ENCODE peak calls at places on chromosomes 7 and 10, in four cellular contexts. One of them, this sample, is unnamed.

GRCh38 chr10:7408494-7409044 is 2.3 kb downstream of the SFMBT2 start:
- DNase-seq in aorta: peak
- DNase-seq in psoas muscle: peak
- DNase-seq in endothelial cell of umbilical vein: peak
- DNase-seq in this sample: no peak

GRCh38 chr10:110535958-110536891 is 31.3 kb upstream of the SMC3 start:
- DNase-seq in aorta: no peak
- DNase-seq in psoas muscle: no peak
- DNase-seq in endothelial cell of umbilical vein: peak
- DNase-seq in this sample: peak

GRCh38 chr10:28468707-28469483 is 64.0 kb upstream of the WAC start:
- DNase-seq in aorta: no peak
- DNase-seq in psoas muscle: no peak
- DNase-seq in endothelial cell of umbilical vein: no peak
- DNase-seq in this sample: no peak

GRCh38 chr10:73247509-73248258 is 629 bp upstream of the DNAJC9 start:
- DNase-seq in aorta: no peak
- DNase-seq in psoas muscle: no peak
- DNase-seq in endothelial cell of umbilical vein: no peak
- DNase-seq in this sample: no peak

GRCh38 chr7:17661982-17662585 is 278.2 kb downstream of the SNX13 start:
- DNase-seq in aorta: no peak
- DNase-seq in psoas muscle: no peak
- DNase-seq in endothelial cell of umbilical vein: no peak
- DNase-seq in this sample: no peak

GRCh38 chr7:96686305-96686704 is 23.3 kb downstream of the SEM1 start:
- DNase-seq in aorta: no peak
- DNase-seq in psoas muscle: no peak
- DNase-seq in endothelial cell of umbilical vein: no peak
- DNase-seq in this sample: no peak

GRCh38 chr10:88849224-88849623 is 2.4 kb downstream of the ANKRD22 start:
- DNase-seq in aorta: no peak
- DNase-seq in psoas muscle: no peak
- DNase-seq in endothelial cell of umbilical vein: no peak
- DNase-seq in this sample: no peak

GRCh38 chr10:123357363-123358075 is 203.3 kb downstream of the BUB3 start:
- DNase-seq in aorta: no peak
- DNase-seq in psoas muscle: no peak
- DNase-seq in endothelial cell of umbilical vein: no peak
- DNase-seq in this sample: no peak

GRCh38 chr10:113093188-113094113 is 143.4 kb downstream of the TCF7L2 start:
- DNase-seq in aorta: no peak
- DNase-seq in psoas muscle: no peak
- DNase-seq in endothelial cell of umbilical vein: peak
- DNase-seq in this sample: no peak

GRCh38 chr10:17737021-17737965 is 14.7 kb upstream of the TMEM236 start:
- DNase-seq in aorta: no peak
- DNase-seq in psoas muscle: peak
- DNase-seq in endothelial cell of umbilical vein: peak
- DNase-seq in this sample: peak

GRCh38 chr10:35459449-35459847 is 123.1 kb downstream of the CCNY start:
- DNase-seq in aorta: no peak
- DNase-seq in psoas muscle: no peak
- DNase-seq in endothelial cell of umbilical vein: no peak
- DNase-seq in this sample: no peak

GRCh38 chr10:35458500-35459448 is 122.5 kb downstream of the CCNY start:
- DNase-seq in aorta: no peak
- DNase-seq in psoas muscle: no peak
- DNase-seq in endothelial cell of umbilical vein: no peak
- DNase-seq in this sample: no peak

GRCh38 chr10:35462491-35462934 is 126.2 kb downstream of the CCNY start:
- DNase-seq in aorta: no peak
- DNase-seq in psoas muscle: no peak
- DNase-seq in endothelial cell of umbilical vein: no peak
- DNase-seq in this sample: peak

GRCh38 chr10:35463105-35463867 is 127.0 kb downstream of the CCNY start:
- DNase-seq in aorta: no peak
- DNase-seq in psoas muscle: no peak
- DNase-seq in endothelial cell of umbilical vein: peak
- DNase-seq in this sample: no peak

GRCh38 chr10:35460852-35461460 is 124.6 kb downstream of the CCNY start:
- DNase-seq in aorta: no peak
- DNase-seq in psoas muscle: no peak
- DNase-seq in endothelial cell of umbilical vein: no peak
- DNase-seq in this sample: no peak
- H3K4me3 ChIP-seq in aorta: no peak
- H3K4me3 ChIP-seq in psoas muscle: no peak
- H3K4me3 ChIP-seq in endothelial cell of umbilical vein: no peak
- H3K4me3 ChIP-seq in this sample: no peak

DNA sequence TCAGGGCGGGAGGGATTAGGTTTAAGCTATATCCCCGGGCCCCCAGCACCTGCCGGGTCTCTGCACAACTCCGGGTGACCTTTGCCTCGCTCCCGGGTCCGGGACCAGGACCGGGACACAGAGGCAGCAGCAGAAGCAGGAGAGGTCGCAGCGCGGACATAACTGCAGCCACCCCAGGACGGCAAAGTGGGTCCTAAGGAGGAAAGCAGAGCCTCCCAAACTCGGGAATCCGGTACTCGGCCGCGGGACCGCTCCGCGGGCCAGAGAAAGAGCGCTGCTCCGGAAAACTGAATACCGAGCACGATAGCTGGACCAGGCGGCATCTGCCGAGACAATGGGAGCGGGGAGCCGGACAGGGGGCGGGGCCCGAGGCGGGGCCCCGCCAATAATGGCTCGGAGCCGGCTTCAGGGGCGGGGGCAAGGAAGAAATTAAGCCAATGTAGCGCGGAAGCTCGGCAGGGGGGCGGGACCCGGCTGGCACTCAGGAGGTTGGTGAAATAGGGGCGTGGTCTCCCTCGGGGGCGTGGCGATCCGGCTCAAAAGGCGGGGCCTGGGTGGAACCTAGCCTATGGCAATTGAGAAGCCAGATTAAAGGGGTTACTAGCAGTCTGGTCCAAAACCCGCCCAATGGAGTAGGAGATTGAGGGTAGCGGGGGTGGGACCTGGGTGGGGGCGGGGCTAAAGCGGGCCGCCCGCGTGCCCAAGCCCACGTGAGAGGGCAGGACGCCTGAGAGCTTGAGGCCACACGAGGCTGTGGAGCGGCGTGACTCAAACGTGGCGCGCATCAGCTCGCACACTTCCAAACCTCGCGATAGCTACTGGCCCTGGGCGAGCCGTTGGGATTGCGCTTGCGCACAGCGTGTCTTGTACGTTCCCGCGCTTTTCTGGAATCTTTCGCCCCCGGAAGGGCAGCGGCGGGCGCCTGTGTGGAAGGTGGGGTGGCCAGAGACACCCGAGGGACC is at the start of the genes GPC2 and STAG3:
- DNase-seq in aorta: peak
- DNase-seq in psoas muscle: peak
- DNase-seq in endothelial cell of umbilical vein: peak
- DNase-seq in this sample: peak
- H3K4me3 ChIP-seq in aorta: no peak
- H3K4me3 ChIP-seq in psoas muscle: peak
- H3K4me3 ChIP-seq in endothelial cell of umbilical vein: peak
- H3K4me3 ChIP-seq in this sample: peak

DNA sequence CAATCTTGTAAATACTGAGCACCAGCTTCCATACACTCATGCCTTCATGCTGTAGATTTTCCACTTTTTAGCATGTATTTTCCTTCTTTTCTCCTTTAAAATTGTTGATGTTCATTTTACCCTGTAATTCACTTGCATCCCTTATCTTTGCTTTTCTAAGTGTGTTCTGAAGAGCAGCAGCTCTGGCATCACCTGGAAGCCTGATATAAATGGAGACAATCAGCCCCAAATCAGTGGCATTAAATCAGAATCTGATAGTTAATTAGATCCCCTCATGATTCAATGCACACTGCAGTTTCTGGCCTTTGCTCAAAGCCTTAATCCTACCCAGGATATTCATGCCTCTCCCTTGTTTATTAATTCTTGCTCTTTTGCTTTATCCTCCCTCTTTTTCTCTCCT is 942.4 kb downstream of the XPNPEP1 start:
- DNase-seq in aorta: no peak
- DNase-seq in psoas muscle: no peak
- DNase-seq in endothelial cell of umbilical vein: no peak
- DNase-seq in this sample: no peak
- H3K4me3 ChIP-seq in aorta: no peak
- H3K4me3 ChIP-seq in psoas muscle: no peak
- H3K4me3 ChIP-seq in endothelial cell of umbilical vein: no peak
- H3K4me3 ChIP-seq in this sample: no peak

DNA sequence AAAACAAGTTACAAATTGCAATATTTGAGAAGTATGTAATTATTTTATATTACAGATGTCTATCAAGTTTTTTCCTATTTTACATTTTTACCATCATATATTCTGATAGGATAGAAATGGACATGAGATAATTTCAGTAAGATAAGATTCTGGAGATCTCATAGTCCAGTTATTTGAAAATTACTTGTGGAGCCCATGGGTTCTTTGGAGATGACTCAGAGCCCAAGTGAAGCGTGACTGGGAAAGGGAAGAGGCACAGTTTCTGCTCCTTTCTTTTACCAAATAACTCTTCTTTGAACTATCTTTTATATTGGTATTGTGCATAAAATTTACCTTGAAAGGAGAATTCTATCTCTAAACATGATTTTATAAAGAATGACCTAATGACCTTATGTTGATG is 2.4 kb downstream of the CD36 start:
- DNase-seq in aorta: no peak
- DNase-seq in psoas muscle: no peak
- DNase-seq in endothelial cell of umbilical vein: no peak
- DNase-seq in this sample: no peak
- H3K4me3 ChIP-seq in aorta: no peak
- H3K4me3 ChIP-seq in psoas muscle: peak
- H3K4me3 ChIP-seq in endothelial cell of umbilical vein: no peak
- H3K4me3 ChIP-seq in this sample: no peak

GRCh38 chr10:92574545-92575377 is 868 bp upstream of the IDE start:
- DNase-seq in aorta: no peak
- DNase-seq in psoas muscle: no peak
- DNase-seq in endothelial cell of umbilical vein: no peak
- DNase-seq in this sample: no peak
- H3K4me3 ChIP-seq in aorta: peak
- H3K4me3 ChIP-seq in psoas muscle: peak
- H3K4me3 ChIP-seq in endothelial cell of umbilical vein: peak
- H3K4me3 ChIP-seq in this sample: peak

DNA sequence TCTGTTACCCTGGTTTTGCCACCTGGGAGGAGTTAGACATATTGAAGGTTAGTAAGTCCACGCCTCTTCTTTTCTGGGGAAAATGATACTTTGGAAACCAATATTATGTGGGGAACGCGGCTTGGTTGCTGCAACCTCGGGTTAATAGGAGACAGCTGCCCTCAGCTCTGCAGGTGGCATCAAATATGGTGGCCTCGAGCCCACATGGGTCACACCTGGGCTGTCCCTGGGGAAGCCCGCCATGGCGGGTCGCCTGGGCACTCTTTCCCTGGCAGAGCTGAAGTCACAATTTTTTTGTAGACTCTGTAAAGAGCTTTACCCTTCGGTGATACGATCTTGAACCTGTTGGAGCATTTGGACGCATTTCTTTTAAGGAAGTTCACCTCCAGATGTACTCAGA is 2.5 kb downstream of the PFKP start:
- DNase-seq in aorta: no peak
- DNase-seq in psoas muscle: no peak
- DNase-seq in endothelial cell of umbilical vein: no peak
- DNase-seq in this sample: no peak
- H3K4me3 ChIP-seq in aorta: no peak
- H3K4me3 ChIP-seq in psoas muscle: peak
- H3K4me3 ChIP-seq in endothelial cell of umbilical vein: no peak
- H3K4me3 ChIP-seq in this sample: peak

GRCh38 chr10:62341419-62341818 is 32.8 kb upstream of the ZNF365 start:
- DNase-seq in aorta: no peak
- DNase-seq in psoas muscle: no peak
- DNase-seq in endothelial cell of umbilical vein: no peak
- DNase-seq in this sample: no peak
- H3K4me3 ChIP-seq in aorta: no peak
- H3K4me3 ChIP-seq in psoas muscle: no peak
- H3K4me3 ChIP-seq in endothelial cell of umbilical vein: no peak
- H3K4me3 ChIP-seq in this sample: no peak

DNA sequence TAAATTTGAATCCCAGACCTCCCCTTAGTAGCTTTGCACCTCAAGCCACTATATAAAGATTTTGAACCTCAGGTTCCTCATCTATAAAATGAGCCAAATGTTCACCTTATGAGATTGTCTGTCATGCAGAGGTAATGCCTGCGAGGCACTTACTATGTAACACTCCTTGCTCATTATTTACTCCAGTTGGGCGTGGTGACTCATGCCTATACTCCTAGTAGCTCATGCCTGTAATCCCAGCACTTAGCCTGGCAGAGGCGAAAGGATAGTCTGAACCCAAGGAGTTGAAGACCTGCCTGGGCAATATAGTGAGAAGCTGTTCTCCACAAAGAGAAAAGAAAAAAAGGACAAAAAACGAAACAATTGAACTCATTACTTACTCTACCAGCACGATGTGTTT is 82.2 kb downstream of the MDFIC start:
- DNase-seq in aorta: no peak
- DNase-seq in psoas muscle: no peak
- DNase-seq in endothelial cell of umbilical vein: no peak
- DNase-seq in this sample: no peak
- H3K4me3 ChIP-seq in aorta: no peak
- H3K4me3 ChIP-seq in psoas muscle: no peak
- H3K4me3 ChIP-seq in endothelial cell of umbilical vein: no peak
- H3K4me3 ChIP-seq in this sample: no peak